ENCODE peak calls at places on chromosomes 11 and 22, in seven cellular contexts. O, Y, R, P, I, F and G are unnamed samples.

GRCh38 chr22:50016988-50017700 is 4.6 kb upstream of the IL17REL start:
- DNase-seq in O (peak; percentile 37), Y (no peak), R (no peak), P (no peak), I (no peak), F (peak; percentile 25), G (no peak)

GRCh38 chr22:46443850-46444389 is 93.5 kb downstream of the CELSR1 start:
- DNase-seq in O (no peak), Y (no peak), R (no peak), P (no peak), I (no peak), F (no peak), G (no peak)

GRCh38 chr22:26354707-26355106 is 74.4 kb upstream of the ASPHD2 start:
- DNase-seq in O (no peak), Y (no peak), R (no peak), P (no peak), I (no peak), F (no peak), G (no peak)

GRCh38 chr11:118527109-118527508 is at the start of gene TTC36:
- DNase-seq in O (no peak), Y (no peak), R (no peak), P (no peak), I (no peak), F (no peak), G (no peak)

GRCh38 chr22:43177479-43177878 is 9.5 kb downstream of the TTLL12 start:
- DNase-seq in O (no peak), Y (no peak), R (no peak), P (no peak), I (no peak), F (no peak), G (no peak)

GRCh38 chr11:86758171-86758570 is 42.2 kb upstream of the PRSS23 start:
- DNase-seq in O (no peak), Y (no peak), R (no peak), P (no peak), I (no peak), F (no peak), G (no peak)

GRCh38 chr11:19316434-19316833 is 75.7 kb upstream of the E2F8 start:
- DNase-seq in O (peak; percentile 8), Y (no peak), R (no peak), P (no peak), I (peak; percentile 43), F (no peak), G (no peak)

GRCh38 chr11:78961938-78962701 is 387.5 kb upstream of the NARS2 start:
- DNase-seq in O (peak; percentile 68), Y (no peak), R (peak; percentile 29), P (no peak), I (peak; percentile 35), F (no peak), G (no peak)

GRCh38 chr11:77252555-77253270 is 48.8 kb downstream of the GDPD4 start:
- DNase-seq in O (no peak), Y (no peak), R (no peak), P (no peak), I (no peak), F (no peak), G (no peak)

GRCh38 chr22:23751441-23751996 is 607 bp upstream of the ZNF70 start:
- DNase-seq in O (no peak), Y (no peak), R (no peak), P (no peak), I (no peak), F (no peak), G (no peak)

GRCh38 chr22:49469896-49470740 is 357.6 kb downstream of the BRD1 start:
- DNase-seq in O (no peak), Y (no peak), R (no peak), P (no peak), I (no peak), F (no peak), G (no peak)

GRCh38 chr22:32699686-32700085 is 101.8 kb upstream of the TIMP3 start:
- DNase-seq in O (no peak), Y (no peak), R (no peak), P (no peak), I (no peak), F (no peak), G (no peak)

GRCh38 chr11:46808804-46809431 is 37.2 kb downstream of the CKAP5 start:
- DNase-seq in O (peak; percentile 8), Y (no peak), R (peak; percentile 46), P (peak; percentile 58), I (peak; percentile 43), F (peak; percentile 12), G (no peak)

GRCh38 chr22:32622004-32622761 is 147.6 kb downstream of the FBXO7 start:
- DNase-seq in O (peak; percentile 90), Y (no peak), R (no peak), P (peak; percentile 92), I (peak; percentile 86), F (no peak), G (no peak)

GRCh38 chr11:116473236-116473769 is 299.5 kb downstream of the BUD13 start:
- DNase-seq in O (no peak), Y (no peak), R (no peak), P (no peak), I (no peak), F (no peak), G (no peak)

GRCh38 chr22:21651521-21652009 is 9.5 kb downstream of the SDF2L1 start:
- DNase-seq in O (no peak), Y (peak; percentile 27), R (no peak), P (no peak), I (no peak), F (no peak), G (no peak)

DNA sequence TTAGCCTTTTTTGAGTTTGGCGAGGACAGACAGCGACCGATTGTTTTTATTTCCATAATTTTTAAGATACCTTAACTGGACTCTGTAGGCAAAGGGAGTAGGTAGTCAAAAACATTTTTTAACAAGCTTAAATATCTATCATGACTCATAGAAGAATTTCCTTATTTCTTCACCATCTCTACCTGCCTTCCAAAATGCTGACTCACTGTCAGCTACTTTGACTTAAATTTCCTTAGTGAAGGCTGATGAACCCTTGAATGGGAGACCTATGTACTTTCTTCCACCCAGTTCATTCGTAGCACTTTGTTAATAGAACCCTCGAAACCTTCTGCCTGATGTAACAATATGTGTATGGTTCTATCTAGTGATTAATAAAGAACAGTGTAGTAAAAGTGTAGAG is 1.1 kb upstream of the MTMR2 start:
- DNase-seq in O (peak; percentile 70), Y (no peak), R (no peak), P (peak; percentile 14), I (peak; percentile 23), F (no peak), G (no peak)
- H3K4me3 ChIP-seq in O (peak overlapping the region; percentile 98), Y (no peak overlapping the region), R (peak overlapping the region; percentile 98), P (peak overlapping the region; percentile 97), I (peak overlapping the region; percentile 98), F (no peak overlapping the region), G (peak overlapping the region; percentile 74)

GRCh38 chr11:44310198-44310455 is 188 bp upstream of the ALX4 start:
- DNase-seq in O (no peak), Y (no peak), R (no peak), P (no peak), I (no peak), F (no peak), G (no peak)

GRCh38 chr11:44310456-44311272 is 725 bp upstream of the ALX4 start:
- DNase-seq in O (no peak), Y (no peak), R (no peak), P (no peak), I (no peak), F (no peak), G (no peak)

GRCh38 chr11:44308923-44309482 is 936 bp downstream of the ALX4 start:
- DNase-seq in O (peak; percentile 9), Y (no peak), R (no peak), P (no peak), I (peak; percentile 43), F (no peak), G (no peak)

GRCh38 chr11:44308256-44308922 is 1.6 kb downstream of the ALX4 start:
- DNase-seq in O (no peak), Y (no peak), R (no peak), P (peak; percentile 39), I (no peak), F (no peak), G (no peak)

GRCh38 chr11:44309483-44310197 is at the start of gene ALX4:
- DNase-seq in O (peak; percentile 17), Y (no peak), R (no peak), P (peak; percentile 92), I (peak; percentile 43), F (no peak), G (no peak)
- H3K4me3 ChIP-seq in O (no peak within 1 kb of the TSS), Y (no peak within 1 kb of the TSS), R (no peak within 1 kb of the TSS), P (peak within 1 kb of the TSS; percentile 61), I (peak within 1 kb of the TSS; percentile 62), F (peak within 1 kb of the TSS; percentile 19), G (peak within 1 kb of the TSS; percentile 34)

GRCh38 chr11:17604913-17605230 is 57.8 kb downstream of the OTOG start:
- DNase-seq in O (no peak), Y (no peak), R (no peak), P (no peak), I (no peak), F (no peak), G (no peak)

GRCh38 chr11:17607083-17607429 is 60.0 kb downstream of the OTOG start:
- DNase-seq in O (no peak), Y (no peak), R (no peak), P (no peak), I (no peak), F (no peak), G (no peak)

GRCh38 chr11:17607572-17608570 is 60.8 kb downstream of the OTOG start:
- DNase-seq in O (no peak), Y (no peak), R (no peak), P (no peak), I (no peak), F (no peak), G (no peak)

GRCh38 chr11:17605736-17606135 is 58.7 kb downstream of the OTOG start:
- DNase-seq in O (no peak), Y (no peak), R (no peak), P (no peak), I (no peak), F (no peak), G (no peak)

DNA sequence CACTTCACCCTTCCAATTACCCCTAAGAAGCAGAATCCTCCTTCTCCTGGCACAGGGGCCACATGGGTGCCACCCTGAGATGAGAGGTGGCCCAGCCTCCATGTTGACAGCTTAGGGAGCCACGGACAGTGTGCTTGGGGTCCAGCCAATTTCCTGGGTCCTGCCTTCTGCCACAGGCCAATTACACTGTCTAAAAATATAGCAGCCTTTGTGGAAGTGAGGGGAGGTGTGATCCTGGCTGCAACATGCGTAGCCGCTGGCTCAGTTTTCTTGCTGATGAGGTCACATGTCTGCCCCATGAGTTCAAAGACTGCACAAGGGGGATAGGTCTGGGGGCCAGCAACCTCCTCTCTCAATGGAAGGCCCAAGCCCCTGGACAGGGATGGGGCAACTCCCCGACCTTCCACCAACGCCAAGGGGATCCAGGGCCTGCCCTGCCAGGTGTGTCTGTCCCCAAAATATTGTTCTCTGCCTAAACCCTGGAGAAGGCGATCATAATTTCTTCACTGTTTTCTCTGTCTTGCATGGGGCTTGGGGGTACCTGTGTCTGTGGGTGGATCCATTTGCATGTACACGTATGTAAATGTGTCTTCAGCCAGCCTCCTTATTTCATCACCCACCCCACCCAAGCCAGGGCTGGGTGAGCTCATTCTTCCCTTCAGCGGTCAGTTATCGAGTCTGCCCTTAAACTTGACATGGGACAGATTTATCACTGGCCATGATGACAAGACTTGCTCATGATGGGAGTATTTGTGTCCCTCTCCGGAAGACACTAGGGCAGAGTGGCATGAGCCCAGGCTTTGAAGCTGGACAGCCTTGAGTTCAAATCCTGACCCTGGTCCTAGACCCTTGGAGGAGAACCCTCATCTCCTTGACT is 59.4 kb downstream of the OTOG start:
- DNase-seq in O (no peak), Y (no peak), R (no peak), P (no peak), I (no peak), F (no peak), G (no peak)
- H3K4me3 ChIP-seq in O (no peak overlapping the region), Y (no peak overlapping the region), R (no peak overlapping the region), P (no peak overlapping the region), I (no peak overlapping the region), F (no peak overlapping the region), G (no peak overlapping the region)

GRCh38 chr11:88175707-88176066 is 444 bp upstream of the RAB38 start:
- DNase-seq in O (peak; percentile 31), Y (no peak), R (peak; percentile 17), P (no peak), I (peak; percentile 22), F (no peak), G (no peak)
- H3K4me3 ChIP-seq in O (peak overlapping the region; percentile 46), Y (no peak overlapping the region), R (no peak overlapping the region), P (no peak overlapping the region), I (peak overlapping the region; percentile 67), F (no peak overlapping the region), G (peak overlapping the region; percentile 50)